ENCODE peak calls at places on chromosomes 2 and 18, in eight cellular contexts. P is foreskin melanocyte; Z is activated T-cell treated with anti-CD3 and anti-CD28 coated beads, Interleukin-2, amount 50 U/mL, for 72 hours; F is NCI-H774; B is gastrocnemius medialis; W is endothelial cell of umbilical vein; H is cerebellum; G is M059J. K is an unnamed sample.

GRCh38 chr2:239285071-239285931 is 115.5 kb downstream of the HDAC4 start:
- DNase-seq in Z (peak; percentile 45), P (no peak), F (no peak), G (no peak), B (peak; percentile 12), W (no peak), H (no peak), K (no peak)

GRCh38 chr2:218265626-218266025 is 4.3 kb downstream of the AAMP start:
- DNase-seq in F (no peak), Z (no peak), P (no peak), G (no peak), W (no peak), H (no peak), B (no peak), K (no peak)

GRCh38 chr2:19632327-19633040 is 269.3 kb downstream of the TTC32 start:
- DNase-seq in B (peak; percentile 16), G (peak; percentile 29), F (no peak), P (no peak), W (no peak), H (peak; percentile 6), Z (no peak), K (no peak)

GRCh38 chr2:185638771-185639170 is 99.8 kb upstream of the FSIP2 start:
- DNase-seq in W (no peak), B (no peak), G (no peak), F (no peak), Z (no peak), H (no peak), P (no peak), K (no peak)

GRCh38 chr18:79527656-79528055 is 131.9 kb downstream of the NFATC1 start:
- DNase-seq in Z (no peak), P (no peak), B (no peak), H (no peak), W (no peak), F (no peak), G (no peak), K (no peak)

GRCh38 chr2:226131299-226131784 is 668.3 kb downstream of the IRS1 start:
- DNase-seq in Z (no peak), W (no peak), B (peak; percentile 59), F (no peak), H (peak; percentile 27), G (no peak), P (no peak), K (no peak)

GRCh38 chr2:31414601-31415241 is at the start of gene XDH:
- DNase-seq in P (no peak), B (no peak), F (peak; percentile 46), G (peak; percentile 36), Z (no peak), W (no peak), H (no peak), K (no peak)

GRCh38 chr2:235300368-235301201 is 193.3 kb upstream of the AGAP1 start:
- DNase-seq in B (no peak), W (peak; percentile 61), P (no peak), Z (no peak), H (peak; percentile 10), G (peak; percentile 87), F (no peak), K (peak; percentile 56)

GRCh38 chr2:182358601-182359000 is 68.2 kb downstream of the PDE1A start:
- DNase-seq in H (no peak), P (no peak), B (no peak), Z (no peak), F (no peak), W (no peak), G (no peak), K (peak; percentile 74)

GRCh38 chr2:127365211-127365643 is 22.5 kb downstream of the MAP3K2 start:
- DNase-seq in F (no peak), W (no peak), H (no peak), Z (no peak), B (no peak), P (no peak), G (no peak), K (peak; percentile 43)

GRCh38 chr2:46097714-46098480 is 199.3 kb upstream of the EPAS1 start:
- DNase-seq in Z (no peak), F (no peak), H (peak; percentile 29), P (peak; percentile 84), W (peak; percentile 96), B (peak; percentile 37), G (peak; percentile 99), K (peak; percentile 71)

GRCh38 chr2:201118121-201118956 is 2.4 kb downstream of the CFLAR start:
- DNase-seq in H (peak; percentile 72), Z (peak; percentile 90), W (peak; percentile 90), P (peak; percentile 69), B (peak; percentile 98), F (no peak), G (peak; percentile 89), K (peak; percentile 91)

GRCh38 chr2:9099341-9099751 is 95.9 kb upstream of the MBOAT2 start:
- DNase-seq in G (peak; percentile 47), W (no peak), P (no peak), H (no peak), F (no peak), Z (peak; percentile 31), B (no peak), K (peak; percentile 20)

GRCh38 chr2:68912732-68913131 is 40.0 kb downstream of the GKN2 start:
- DNase-seq in H (no peak), G (no peak), W (no peak), F (no peak), P (no peak), Z (peak; percentile 60), B (no peak), K (no peak)